ENCODE peak calls at places on chromosomes 4 and X, in seven cellular contexts. R is PC-9, N is OCI-LY7, O is fibroblast of pulmonary artery, J is transverse colon, Q is AG10803, C is A549. M is an unnamed sample.

GRCh38 chr4:121749225-121749624 is 15.7 kb downstream of the SMIM43 start:
- DNase-seq in Q (no peak), J (no peak), R (no peak), O (no peak), N (no peak), C (no peak), M (no peak)

GRCh38 chr4:183409956-183410355 is 34.5 kb upstream of the CDKN2AIP start:
- DNase-seq in N (no peak), Q (no peak), C (no peak), O (no peak), J (no peak), R (no peak), M (no peak)

GRCh38 chr4:42248986-42249385 is 96.5 kb upstream of the BEND4 start:
- DNase-seq in N (no peak), R (no peak), J (no peak), O (no peak), Q (no peak), C (no peak), M (no peak)

GRCh38 chr4:81509822-81510221 is 38.1 kb upstream of the RASGEF1B start:
- DNase-seq in C (no peak), R (no peak), N (no peak), Q (no peak), O (no peak), J (no peak), M (no peak)

GRCh38 chrX:68146054-68146453 is 287.2 kb downstream of the OPHN1 start:
- DNase-seq in Q (peak; percentile 60), N (peak; percentile 2), C (peak; percentile 1), R (no peak), O (peak; percentile 67), J (no peak), M (peak; percentile 13)

GRCh38 chr4:40325406-40326019 is 9.6 kb upstream of the CHRNA9 start:
- DNase-seq in R (peak; percentile 56), J (peak; percentile 37), Q (peak; percentile 72), N (peak; percentile 85), C (peak; percentile 59), O (peak; percentile 83), M (no peak)

GRCh38 chrX:20431486-20431885 is 164.8 kb upstream of the RPS6KA3 start:
- DNase-seq in C (no peak), N (no peak), Q (no peak), J (no peak), R (no peak), O (no peak), M (no peak)

GRCh38 chr4:11468901-11469300 is 40.2 kb upstream of the HS3ST1 start:
- DNase-seq in J (no peak), Q (no peak), N (no peak), O (no peak), R (peak; percentile 36), C (no peak), M (no peak)

GRCh38 chr4:79132826-79133225 is 193.0 kb downstream of the NAA11 start:
- DNase-seq in Q (no peak), O (no peak), R (no peak), N (no peak), C (no peak), J (no peak), M (no peak)

GRCh38 chr4:22485751-22486150 is 30.1 kb downstream of the ADGRA3 start:
- DNase-seq in C (no peak), Q (peak; percentile 76), O (peak; percentile 64), N (no peak), J (no peak), R (no peak), M (no peak)

GRCh38 chrX:103688949-103689348 is 2.5 kb upstream of the MORF4L2 start:
- DNase-seq in J (no peak), C (peak; percentile 13), N (peak; percentile 59), Q (peak; percentile 28), R (peak; percentile 46), O (peak; percentile 59), M (no peak)

GRCh38 chr4:94519925-94520789 is 68.4 kb downstream of the PDLIM5 start:
- DNase-seq in Q (no peak), O (no peak), R (no peak), J (no peak), N (no peak), C (no peak), M (no peak)
- H3K4me3 ChIP-seq in Q (no peak overlapping the region), O (no peak overlapping the region), R (no peak overlapping the region), J (no peak overlapping the region), N (no peak overlapping the region), C (no peak overlapping the region), M (no peak overlapping the region)

GRCh38 chrX:111376897-111377601 is 34.9 kb downstream of the DCX start:
- DNase-seq in J (no peak), N (no peak), C (no peak), Q (no peak), O (no peak), R (no peak), M (no peak)
- TF ChIP-seq CTCF in J (no peak), N (no peak), C (no peak), Q (no peak), O (no peak), R (no peak), M (no peak)

DNA sequence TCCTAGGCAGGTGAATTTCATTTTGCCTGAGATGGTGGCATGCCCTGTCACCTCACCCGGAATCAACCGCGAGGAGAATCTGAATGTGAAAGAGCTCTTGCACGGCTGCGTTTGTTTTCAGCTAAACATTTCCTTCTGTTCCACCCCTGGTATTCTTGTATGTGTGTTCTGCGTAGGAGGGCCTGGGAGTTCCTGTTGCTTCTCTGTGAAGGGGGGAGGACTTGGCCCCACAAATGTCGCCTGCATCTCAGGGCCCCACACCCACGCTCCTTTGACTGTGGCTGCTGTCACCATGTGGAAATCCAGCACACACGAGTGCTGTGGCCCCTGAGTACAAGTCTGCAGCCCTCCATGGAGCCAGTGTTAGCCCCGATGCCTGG is 45.8 kb upstream of the CLCN4 start:
- DNase-seq in C (no peak), O (no peak), J (no peak), R (no peak), Q (peak; percentile 45), N (no peak), M (no peak)
- H3K4me3 ChIP-seq in C (no peak overlapping the region), O (no peak overlapping the region), J (no peak overlapping the region), R (no peak overlapping the region), Q (no peak overlapping the region), N (peak overlapping the region; percentile 60), M (no peak overlapping the region)

DNA sequence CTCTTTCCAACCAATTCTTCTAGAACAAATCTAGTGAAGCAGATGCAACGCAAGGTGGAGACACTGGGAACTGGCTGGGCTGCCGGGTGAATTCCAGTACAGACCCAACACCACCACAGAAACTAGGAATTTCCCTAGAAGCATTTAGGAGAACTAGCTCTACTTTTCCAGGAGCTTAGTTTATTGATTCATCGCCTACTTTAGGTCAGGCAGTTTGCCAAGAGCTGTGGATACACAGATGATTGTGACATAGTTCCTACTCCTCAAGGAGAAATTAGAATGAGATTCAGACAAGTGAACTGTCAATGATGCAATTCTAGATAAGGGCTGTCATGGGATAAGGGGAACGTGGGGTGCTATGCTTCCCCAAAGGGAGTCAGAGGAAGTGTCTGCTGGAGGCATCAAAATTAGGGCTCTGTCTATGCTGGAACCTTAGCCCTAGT is 350.0 kb downstream of the CAMK2D start:
- DNase-seq in Q (peak; percentile 83), J (no peak), R (no peak), O (peak; percentile 93), N (no peak), C (no peak), M (peak; percentile 92)
- TF ChIP-seq CTCF in Q (no peak), J (no peak), R (no peak), O (no peak), N (no peak), C (no peak), M (peak; percentile 43)

GRCh38 chr4:53905281-53905934 is 159.0 kb downstream of the CHIC2 start:
- DNase-seq in Q (peak; percentile 42), C (no peak), N (no peak), R (no peak), O (peak; percentile 63), J (no peak), M (no peak)
- H3K4me3 ChIP-seq in Q (peak overlapping the region; percentile 61), C (no peak overlapping the region), N (no peak overlapping the region), R (no peak overlapping the region), O (no peak overlapping the region), J (no peak overlapping the region), M (no peak overlapping the region)

DNA sequence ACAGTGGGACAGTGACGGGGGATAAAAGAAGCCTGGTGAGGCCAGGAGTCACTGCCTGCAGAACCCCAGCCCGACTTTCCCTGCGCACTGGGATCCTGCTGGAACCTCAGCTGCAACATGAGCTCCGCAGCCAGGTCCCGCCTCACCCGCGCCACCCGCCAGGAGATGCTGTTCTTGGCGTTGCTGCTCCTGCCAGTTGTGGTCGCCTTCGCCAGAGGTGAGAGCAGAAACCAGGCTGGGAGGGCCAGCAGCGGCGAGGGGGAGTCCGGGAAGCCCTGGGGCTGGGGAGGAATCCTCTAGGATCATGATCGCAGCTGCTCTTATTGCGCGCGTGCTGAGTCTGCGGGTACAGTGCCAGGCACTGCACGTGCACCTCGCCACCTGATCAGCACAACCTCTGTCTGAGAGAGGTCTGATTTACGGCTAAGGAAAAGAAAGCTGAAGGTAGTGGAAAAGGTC is at the start of gene PF4V1:
- DNase-seq in N (no peak), O (no peak), J (peak; percentile 22), C (no peak), R (no peak), Q (no peak), M (no peak)
- TF ChIP-seq CTCF in N (no peak), O (peak; percentile 23), J (peak; percentile 6), C (no peak), R (no peak), Q (peak; percentile 42), M (peak; percentile 43)

DNA sequence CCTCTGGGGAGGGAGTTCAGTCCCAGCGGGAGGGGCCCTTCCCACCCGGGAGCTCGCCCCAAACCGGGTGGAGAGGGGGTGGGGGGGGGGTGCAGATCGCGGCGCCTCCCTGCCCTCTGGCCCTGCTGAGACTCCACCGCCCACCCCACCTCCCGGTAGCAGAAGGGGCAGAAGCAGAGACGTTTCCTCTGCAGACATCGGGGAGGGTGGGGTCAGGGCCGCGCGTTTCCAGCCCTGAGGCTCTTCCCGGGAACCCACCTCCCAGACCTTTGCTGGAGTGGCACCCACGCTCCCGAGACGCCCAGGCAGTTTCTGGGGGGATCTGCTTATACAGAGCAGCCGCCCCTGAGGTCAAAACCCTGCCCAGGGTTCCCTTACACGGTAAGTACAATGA is 30.2 kb downstream of the CPLX1 start:
- DNase-seq in O (no peak), Q (no peak), R (no peak), N (no peak), J (no peak), C (no peak), M (no peak)
- H3K4me3 ChIP-seq in O (no peak overlapping the region), Q (no peak overlapping the region), R (no peak overlapping the region), N (peak overlapping the region; percentile 54), J (peak overlapping the region; percentile 42), C (no peak overlapping the region), M (no peak overlapping the region)